ENCODE peak calls at places on chromosomes 3 and 15, in four cellular contexts. U, S, G and Y are unnamed samples.

GRCh38 chr3:129211772-129212171 is 28.1 kb upstream of the CNBP start:
- DNase-seq in U (no peak), S (peak; percentile 82), G (peak; percentile 67), Y (peak; percentile 67)

GRCh38 chr3:49781415-49782199 is 4.7 kb downstream of the IP6K1 start:
- DNase-seq in U (no peak), S (no peak), G (no peak), Y (no peak)

GRCh38 chr3:161420746-161421145 is 49.4 kb upstream of the SPTSSB start:
- DNase-seq in U (no peak), S (no peak), G (peak; percentile 41), Y (peak; percentile 84)

GRCh38 chr3:151999936-152000335 is 126.5 kb downstream of the SUCNR1 start:
- DNase-seq in U (no peak), S (no peak), G (no peak), Y (no peak)

GRCh38 chr3:177337548-177338331 is 140.5 kb upstream of the TBL1XR1 start:
- DNase-seq in U (no peak), S (no peak), G (no peak), Y (no peak)

GRCh38 chr3:144687862-144688261 is 716.2 kb downstream of the DIPK2A start:
- DNase-seq in U (no peak), S (peak; percentile 42), G (no peak), Y (no peak)

GRCh38 chr15:45612790-45613415 is 21.9 kb upstream of the SQOR start:
- DNase-seq in U (no peak), S (no peak), G (no peak), Y (no peak)

GRCh38 chr3:46778101-46778500 is 60.4 kb upstream of the PRSS50 start:
- DNase-seq in U (no peak), S (no peak), G (no peak), Y (no peak)

GRCh38 chr3:159779883-159780282 is 208.8 kb upstream of the IL12A start:
- DNase-seq in U (no peak), S (no peak), G (no peak), Y (no peak)

GRCh38 chr3:107753494-107753893 is 230.7 kb downstream of the BBX start:
- DNase-seq in U (no peak), S (peak; percentile 48), G (no peak), Y (peak; percentile 85)

GRCh38 chr3:71710906-71711494 is 14.2 kb downstream of the EIF4E3 start:
- DNase-seq in U (no peak), S (peak; percentile 38), G (peak; percentile 45), Y (peak; percentile 47)

GRCh38 chr3:134020135-134020680 is 9.5 kb downstream of the SLCO2A1 start:
- DNase-seq in U (no peak), S (no peak), G (no peak), Y (no peak)

GRCh38 chr3:99534951-99535704 is 103.3 kb upstream of the COL8A1 start:
- DNase-seq in U (no peak), S (peak; percentile 73), G (no peak), Y (no peak)

GRCh38 chr15:69037977-69038376 is 23.5 kb downstream of the NOX5 start:
- DNase-seq in U (no peak), S (no peak), G (no peak), Y (no peak)

GRCh38 chr15:51926808-51927207 is 44.8 kb downstream of the LEO1 start:
- DNase-seq in U (no peak), S (no peak), G (no peak), Y (no peak)

GRCh38 chr3:151660890-151661289 is 72.8 kb upstream of the AADACL2 start:
- DNase-seq in U (no peak), S (no peak), G (no peak), Y (no peak)

GRCh38 chr3:196941846-196942225 is 492 bp downstream of the NCBP2 start:
- DNase-seq in U (peak; percentile 49), S (no peak), G (peak; percentile 49), Y (peak; percentile 64)

GRCh38 chr3:74067296-74067695 is 442.6 kb upstream of the PDZRN3 start:
- DNase-seq in U (no peak), S (no peak), G (no peak), Y (peak; percentile 34)

GRCh38 chr15:60917469-60918130 is 311.5 kb downstream of the RORA start:
- DNase-seq in U (no peak), S (peak; percentile 42), G (no peak), Y (no peak)

GRCh38 chr15:68439506-68439905 is 7.5 kb upstream of the ITGA11 start:
- DNase-seq in U (no peak), S (no peak), G (no peak), Y (no peak)

GRCh38 chr3:37526511-37526910 is 335.2 kb upstream of the CTDSPL start:
- DNase-seq in U (no peak), S (no peak), G (no peak), Y (no peak)

GRCh38 chr3:53902067-53902466 is 10.4 kb upstream of the SELENOK start:
- DNase-seq in U (no peak), S (no peak), G (no peak), Y (no peak)